ENCODE peak calls at places on chromosomes 6 and 20, in eight cellular contexts. Z, M, P, A, E, R, I and S are unnamed samples.

GRCh38 chr6:39362487-39362865 is 40.0 kb upstream of the KCNK16 start:
- DNase-seq in Z (no peak), M (no peak), P (no peak), A (no peak), E (peak; percentile 94), R (no peak), I (no peak), S (peak; percentile 18)

GRCh38 chr20:62066339-62066982 is 780 bp upstream of the TAF4 start:
- DNase-seq in Z (peak; percentile 39), M (no peak), P (peak; percentile 34), A (peak; percentile 72), E (peak; percentile 77), R (no peak), I (peak; percentile 83), S (peak; percentile 20)

GRCh38 chr6:151661928-151662327 is 145.6 kb upstream of the ESR1 start:
- DNase-seq in Z (no peak), M (peak; percentile 10), P (no peak), A (no peak), E (peak; percentile 28), R (no peak), I (no peak), S (no peak)

GRCh38 chr20:47272893-47273590 is 83.5 kb downstream of the ZMYND8 start:
- DNase-seq in Z (peak; percentile 74), M (peak; percentile 52), P (peak; percentile 77), A (no peak), E (peak; percentile 45), R (peak; percentile 71), I (peak; percentile 69), S (no peak)

GRCh38 chr6:153568601-153569000 is 437.5 kb upstream of the RGS17 start:
- DNase-seq in Z (no peak), M (no peak), P (no peak), A (no peak), E (no peak), R (no peak), I (no peak), S (no peak)

GRCh38 chr6:47595785-47596184 is 102.6 kb upstream of the ADGRF4 start:
- DNase-seq in Z (no peak), M (no peak), P (no peak), A (no peak), E (no peak), R (no peak), I (no peak), S (no peak)

GRCh38 chr6:158211273-158212055 is 43.3 kb downstream of the GTF2H5 start:
- DNase-seq in Z (no peak), M (no peak), P (no peak), A (no peak), E (no peak), R (no peak), I (no peak), S (no peak)

GRCh38 chr6:138593100-138593877 is 94.0 kb upstream of the NHSL1 start:
- DNase-seq in Z (peak; percentile 65), M (peak; percentile 64), P (peak; percentile 77), A (no peak), E (no peak), R (peak; percentile 73), I (no peak), S (no peak)

GRCh38 chr6:89433637-89434499 is 916 bp downstream of the ANKRD6 start:
- DNase-seq in Z (peak; percentile 23), M (no peak), P (peak; percentile 10), A (peak; percentile 52), E (peak; percentile 23), R (no peak), I (peak; percentile 60), S (no peak)

GRCh38 chr6:32369678-32370077 is 2.0 kb downstream of the TSBP1 start:
- DNase-seq in Z (no peak), M (peak; percentile 66), P (no peak), A (no peak), E (no peak), R (no peak), I (no peak), S (no peak)

GRCh38 chr6:22804620-22805271 is 235.4 kb downstream of the HDGFL1 start:
- DNase-seq in Z (no peak), M (no peak), P (no peak), A (no peak), E (peak; percentile 15), R (no peak), I (no peak), S (no peak)

GRCh38 chr20:18506744-18507143 is 996 bp upstream of the SEC23B start:
- DNase-seq in Z (no peak), M (no peak), P (no peak), A (no peak), E (no peak), R (no peak), I (no peak), S (no peak)

DNA sequence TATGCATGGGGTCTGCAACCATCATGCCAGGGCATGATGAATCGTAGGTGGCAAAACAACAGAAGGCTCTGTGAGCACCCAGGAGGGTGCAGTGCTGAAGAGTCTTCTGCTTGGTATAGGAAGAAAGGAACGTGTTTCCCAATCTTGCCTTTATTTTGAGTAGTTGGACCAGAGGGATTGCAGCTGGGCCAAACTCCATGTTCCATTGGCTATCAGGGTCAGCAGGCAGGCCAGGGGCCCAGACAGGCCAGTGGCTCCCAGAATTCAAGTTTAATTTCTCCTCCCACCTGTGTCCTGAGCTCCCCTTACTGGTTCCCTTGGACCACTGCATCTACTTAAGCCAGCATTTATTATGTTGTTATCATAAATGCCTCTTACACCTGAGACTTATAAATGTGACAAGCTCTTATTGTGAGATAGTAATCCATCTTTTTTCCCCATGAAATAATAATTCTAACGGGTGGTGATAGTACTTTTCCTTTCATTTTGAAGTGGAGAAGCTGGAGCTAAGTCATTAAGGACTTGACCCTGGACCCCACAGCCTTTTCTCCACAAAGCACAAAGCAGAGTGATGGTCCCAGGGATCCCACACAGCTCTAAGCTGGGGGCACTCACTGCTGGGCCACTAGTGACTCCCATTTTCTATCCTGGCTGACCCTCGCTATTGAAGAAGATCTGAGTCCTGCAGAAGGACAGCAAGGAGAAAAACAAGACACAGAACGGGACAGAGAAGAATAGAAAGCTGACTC is 809 bp upstream of the TRIM38 start:
- DNase-seq in Z (no peak), M (no peak), P (no peak), A (no peak), E (no peak), R (no peak), I (no peak), S (no peak)
- H3K27ac ChIP-seq in Z (peak overlapping the region; percentile 91), M (peak overlapping the region; percentile 57), P (peak overlapping the region; percentile 90), A (peak overlapping the region; percentile 81), E (no peak overlapping the region), R (peak overlapping the region; percentile 86), I (no peak overlapping the region), S (peak overlapping the region; percentile 77)

GRCh38 chr6:93177451-93177850 is 241.9 kb downstream of the EPHA7 start:
- DNase-seq in Z (no peak), M (no peak), P (no peak), A (no peak), E (no peak), R (no peak), I (no peak), S (no peak)
- H3K27ac ChIP-seq in Z (no peak overlapping the region), M (no peak overlapping the region), P (no peak overlapping the region), A (no peak overlapping the region), E (no peak overlapping the region), R (no peak overlapping the region), I (no peak overlapping the region), S (no peak overlapping the region)

GRCh38 chr20:24131281-24131680 is 142.7 kb upstream of the GGTLC1 start:
- DNase-seq in Z (no peak), M (no peak), P (no peak), A (no peak), E (no peak), R (peak; percentile 12), I (no peak), S (no peak)

GRCh38 chr20:24132246-24132645 is 143.7 kb upstream of the GGTLC1 start:
- DNase-seq in Z (no peak), M (no peak), P (no peak), A (no peak), E (no peak), R (peak; percentile 10), I (peak; percentile 28), S (no peak)

GRCh38 chr20:24134284-24134683 is 145.7 kb upstream of the GGTLC1 start:
- DNase-seq in Z (no peak), M (no peak), P (no peak), A (no peak), E (no peak), R (peak; percentile 43), I (no peak), S (no peak)

GRCh38 chr20:24134930-24135329 is 146.4 kb upstream of the GGTLC1 start:
- DNase-seq in Z (no peak), M (no peak), P (no peak), A (no peak), E (no peak), R (peak; percentile 29), I (no peak), S (no peak)

DNA sequence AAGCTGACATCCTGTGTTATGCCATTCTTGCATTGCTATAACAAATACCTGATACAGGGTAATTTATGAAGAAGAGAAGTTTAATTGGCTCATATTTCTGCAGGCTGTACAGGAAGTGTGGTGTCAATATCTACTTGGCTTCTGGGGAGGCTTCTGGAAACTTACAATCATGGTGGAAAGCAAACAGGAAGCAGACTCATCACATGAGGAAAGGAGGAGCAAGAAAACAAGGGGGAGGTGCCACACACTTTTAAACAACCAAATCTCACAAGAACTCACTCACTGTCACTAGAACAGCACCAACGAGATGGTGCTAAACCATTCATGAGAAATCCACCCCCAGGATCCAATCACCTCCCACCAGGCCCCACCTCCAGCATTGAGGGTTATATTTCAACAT is 143.1 kb upstream of the GGTLC1 start:
- DNase-seq in Z (no peak), M (no peak), P (no peak), A (no peak), E (no peak), R (no peak), I (no peak), S (no peak)
- H3K27ac ChIP-seq in Z (no peak overlapping the region), M (no peak overlapping the region), P (no peak overlapping the region), A (no peak overlapping the region), E (no peak overlapping the region), R (no peak overlapping the region), I (no peak overlapping the region), S (no peak overlapping the region)

GRCh38 chr20:24421071-24421470 is 48.4 kb upstream of the SYNDIG1 start:
- DNase-seq in Z (no peak), M (no peak), P (no peak), A (no peak), E (no peak), R (no peak), I (no peak), S (no peak)

GRCh38 chr20:24423794-24424307 is 45.6 kb upstream of the SYNDIG1 start:
- DNase-seq in Z (no peak), M (no peak), P (no peak), A (no peak), E (no peak), R (no peak), I (no peak), S (no peak)

GRCh38 chr20:24425523-24425922 is 43.9 kb upstream of the SYNDIG1 start:
- DNase-seq in Z (no peak), M (no peak), P (no peak), A (no peak), E (no peak), R (no peak), I (no peak), S (no peak)

GRCh38 chr20:24422361-24422760 is 47.1 kb upstream of the SYNDIG1 start:
- DNase-seq in Z (no peak), M (no peak), P (no peak), A (no peak), E (no peak), R (no peak), I (no peak), S (no peak)

DNA sequence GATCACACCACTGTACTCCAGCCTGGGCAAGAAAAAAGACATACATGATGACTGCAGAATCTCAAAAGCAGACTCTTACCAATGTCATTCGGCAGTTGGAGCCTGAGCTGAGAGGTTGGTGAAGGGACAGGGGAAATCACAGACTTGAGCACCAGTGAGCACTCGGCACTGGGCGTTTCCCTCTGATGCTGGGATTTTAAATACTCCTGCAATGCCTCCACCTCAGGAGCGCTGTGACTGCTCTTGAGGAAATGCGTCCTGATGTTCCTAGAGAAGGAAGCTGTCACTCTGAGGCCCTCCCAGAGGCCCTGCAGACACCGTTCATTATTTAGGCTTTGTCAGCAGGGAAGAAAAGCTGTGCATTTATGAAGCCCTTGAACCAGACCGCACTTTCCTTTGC is 46.1 kb upstream of the SYNDIG1 start:
- DNase-seq in Z (no peak), M (no peak), P (no peak), A (no peak), E (no peak), R (no peak), I (no peak), S (no peak)
- H3K27ac ChIP-seq in Z (no peak overlapping the region), M (no peak overlapping the region), P (no peak overlapping the region), A (no peak overlapping the region), E (no peak overlapping the region), R (no peak overlapping the region), I (no peak overlapping the region), S (no peak overlapping the region)